ENCODE peak calls at places on chromosomes 12 and 14, in five cellular contexts. N, R, D, P and H are unnamed samples.

GRCh38 chr12:64102339-64102738 is 119.8 kb downstream of the KICS2 start:
- DNase-seq in P (no peak), R (no peak), D (no peak), N (no peak), H (no peak)

GRCh38 chr14:48925184-48925583 is 661.0 kb downstream of the RPS29 start:
- DNase-seq in D (no peak), N (no peak), P (no peak), R (no peak), H (no peak)

GRCh38 chr12:27866382-27867101 is 86.5 kb upstream of the MANSC4 start:
- DNase-seq in N (no peak), P (no peak), R (no peak), D (no peak), H (no peak)

GRCh38 chr12:24198936-24199644 is 249.6 kb upstream of the SOX5 start:
- DNase-seq in P (no peak), N (no peak), D (no peak), R (no peak), H (no peak)

GRCh38 chr14:68139466-68140110 is 320.0 kb downstream of the RAD51B start:
- DNase-seq in P (no peak), N (no peak), D (no peak), R (no peak), H (no peak)

GRCh38 chr14:25381498-25381897 is 331.6 kb upstream of the STXBP6 start:
- DNase-seq in N (no peak), R (no peak), D (peak; percentile 52), P (no peak), H (no peak)

GRCh38 chr14:52021971-52022600 is 32.7 kb downstream of the RTRAF start:
- DNase-seq in D (no peak), N (no peak), P (no peak), R (no peak), H (peak; percentile 86)

GRCh38 chr12:114302117-114302516 is 103.8 kb downstream of the TBX5 start:
- DNase-seq in P (no peak), R (no peak), D (peak; percentile 40), N (no peak), H (no peak)

GRCh38 chr12:56029666-56030293 is 8.9 kb downstream of the IKZF4 start:
- DNase-seq in D (peak; percentile 84), N (peak; percentile 41), R (peak; percentile 47), P (no peak), H (no peak)

GRCh38 chr14:99677231-99677891 is 6.7 kb upstream of the CYP46A1 start:
- DNase-seq in P (peak; percentile 40), R (no peak), D (no peak), N (no peak), H (no peak)

GRCh38 chr14:20622816-20623291 is 18.6 kb downstream of the OR6S1 start:
- DNase-seq in D (no peak), N (no peak), P (no peak), R (no peak), H (no peak)

GRCh38 chr14:22448905-22449611 is 140.0 kb downstream of the DAD1 start:
- DNase-seq in R (no peak), D (no peak), P (no peak), N (no peak), H (no peak)

GRCh38 chr12:80041691-80042090 is 57.6 kb upstream of the OTOGL start:
- DNase-seq in D (no peak), R (no peak), P (no peak), N (no peak), H (no peak)

GRCh38 chr12:51661836-51662235 is 70.8 kb downstream of the SCN8A start:
- DNase-seq in D (peak; percentile 36), P (no peak), R (no peak), N (no peak), H (no peak)

DNA sequence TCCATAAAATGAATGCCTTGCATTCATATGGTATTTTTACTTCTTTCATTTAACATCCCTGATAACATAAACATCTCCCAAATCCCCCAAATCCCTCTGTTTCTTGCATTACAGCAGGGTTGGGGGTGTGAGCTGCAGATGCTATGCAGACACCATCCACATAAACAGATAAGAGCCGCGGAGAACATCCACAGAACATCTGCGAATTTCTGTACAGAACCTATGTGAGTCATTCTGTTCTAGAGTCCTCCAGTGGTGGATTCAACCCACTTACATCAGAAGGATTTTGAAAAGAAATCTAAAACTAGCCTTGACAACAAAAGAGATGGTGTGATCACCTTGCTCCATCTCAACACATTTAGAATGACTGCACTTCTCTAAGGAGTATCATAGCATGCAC is 20.3 kb downstream of the FBLN5 start:
- DNase-seq in P (no peak), D (no peak), N (no peak), R (no peak), H (no peak)
- H3K4me1 ChIP-seq in P (peaks cover 61% of the 10 kb centered on the region), D (peaks cover 5% of the 10 kb centered on the region), N (no peaks in the 10 kb centered on the region), R (no peaks in the 10 kb centered on the region), H (no peaks in the 10 kb centered on the region)

GRCh38 chr12:93597608-93598007 is 25.1 kb downstream of the SOCS2 start:
- DNase-seq in P (no peak), N (no peak), D (no peak), R (no peak), H (no peak)

GRCh38 chr12:93595336-93595735 is 22.9 kb downstream of the SOCS2 start:
- DNase-seq in P (no peak), D (no peak), R (no peak), N (no peak), H (no peak)

GRCh38 chr12:93593833-93594232 is 21.4 kb downstream of the SOCS2 start:
- DNase-seq in D (no peak), N (no peak), R (peak; percentile 36), P (no peak), H (no peak)

GRCh38 chr12:93592641-93593396 is 20.3 kb downstream of the SOCS2 start:
- DNase-seq in N (no peak), D (no peak), R (no peak), P (no peak), H (no peak)

GRCh38 chr12:93594766-93595165 is 22.3 kb downstream of the SOCS2 start:
- DNase-seq in N (no peak), D (no peak), R (no peak), P (no peak), H (no peak)
- H3K27ac ChIP-seq in N (peak overlapping the region; percentile 98), D (no peak overlapping the region), R (no peak overlapping the region), P (peak overlapping the region; percentile 93), H (no peak overlapping the region)

GRCh38 chr14:104796682-104797081 is 1.1 kb upstream of the AKT1 start:
- DNase-seq in D (no peak), R (no peak), P (no peak), N (no peak), H (no peak)
- H3K4me1 ChIP-seq in D (peaks cover 34% of the 10 kb centered on the region), R (peaks cover 12% of the 10 kb centered on the region), P (peaks cover 70% of the 10 kb centered on the region), N (peaks cover 23% of the 10 kb centered on the region), H (peaks cover 42% of the 10 kb centered on the region)

GRCh38 chr14:96121660-96122395 is 82.7 kb downstream of the C14orf132 start:
- DNase-seq in N (no peak), D (no peak), R (no peak), P (no peak), H (no peak)
- H3K27ac ChIP-seq in N (no peak overlapping the region), D (no peak overlapping the region), R (no peak overlapping the region), P (no peak overlapping the region), H (no peak overlapping the region)

DNA sequence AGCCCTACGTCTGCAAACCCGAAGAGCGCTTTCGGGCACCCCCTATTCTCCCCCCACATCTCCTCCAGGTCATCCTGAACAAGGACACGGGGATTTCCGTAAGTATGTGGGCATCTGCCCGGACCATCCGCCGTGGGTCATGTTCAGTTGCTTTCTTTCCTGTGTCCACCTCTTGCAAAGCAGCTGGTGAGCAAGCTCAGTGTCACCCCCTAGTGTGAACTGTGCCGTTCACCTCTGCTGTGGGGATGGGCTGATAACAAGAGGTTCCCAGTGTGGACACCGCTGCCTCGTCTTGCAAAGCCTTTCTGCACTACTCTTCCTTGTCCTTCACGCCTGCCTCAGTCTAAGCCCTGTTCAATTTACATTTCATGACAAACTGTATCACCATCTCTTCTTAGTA is 8.6 kb downstream of the PRKAB1 start:
- DNase-seq in R (no peak), D (no peak), P (no peak), N (no peak), H (no peak)
- H3K4me1 ChIP-seq in R (no peaks in the 10 kb centered on the region), D (no peaks in the 10 kb centered on the region), P (peaks cover 15% of the 10 kb centered on the region), N (no peaks in the 10 kb centered on the region), H (peaks cover 8% of the 10 kb centered on the region)

DNA sequence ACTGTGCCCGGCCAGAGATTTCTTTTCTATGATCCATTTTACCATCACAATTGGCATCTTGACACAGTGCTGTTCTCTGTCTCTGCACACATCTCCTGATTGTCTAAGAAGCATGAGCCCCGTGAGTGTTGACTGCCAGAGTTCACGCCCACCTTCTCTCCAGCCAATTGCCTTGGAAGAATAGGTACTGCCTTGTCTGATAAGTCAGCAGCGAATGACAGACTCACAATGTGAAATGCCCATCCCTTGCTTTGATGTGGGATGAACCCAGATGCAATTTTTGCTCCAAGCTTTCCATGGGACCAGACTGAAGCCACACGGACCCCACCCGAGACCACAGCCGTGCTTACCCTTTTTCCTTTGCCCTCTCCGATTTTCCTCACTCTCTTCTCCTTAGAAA is 19.4 kb downstream of the EIF5 start:
- DNase-seq in P (no peak), R (no peak), D (no peak), N (no peak), H (no peak)
- H3K27ac ChIP-seq in P (no peak overlapping the region), R (no peak overlapping the region), D (no peak overlapping the region), N (no peak overlapping the region), H (no peak overlapping the region)

GRCh38 chr14:101968186-101968585 is 3.8 kb downstream of the DYNC1H1 start:
- DNase-seq in R (no peak), N (no peak), P (no peak), D (no peak), H (no peak)
- H3K4me1 ChIP-seq in R (no peaks in the 10 kb centered on the region), N (no peaks in the 10 kb centered on the region), P (peaks cover 65% of the 10 kb centered on the region), D (peaks cover 12% of the 10 kb centered on the region), H (peaks cover 40% of the 10 kb centered on the region)

DNA sequence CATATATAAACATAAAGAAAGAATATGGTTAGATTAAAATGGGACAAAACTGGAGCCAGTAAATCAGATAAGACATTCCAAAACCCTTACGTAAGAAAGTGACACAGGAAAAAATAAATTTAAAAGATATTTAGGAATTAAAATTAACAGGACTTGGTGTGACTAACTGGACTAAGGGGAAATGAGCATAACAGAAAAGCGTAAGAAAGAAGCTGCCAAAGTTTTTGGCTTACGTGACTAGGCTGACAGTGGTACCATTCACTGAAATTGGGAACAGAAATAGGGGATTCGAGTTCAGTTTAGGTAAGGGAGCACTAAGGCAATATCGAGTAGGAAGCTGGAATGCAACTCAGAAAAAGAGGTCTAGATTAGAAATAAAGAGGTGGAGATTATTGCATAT is 7.8 kb downstream of the CDK17 start:
- DNase-seq in P (no peak), R (no peak), N (no peak), D (no peak), H (no peak)
- H3K27ac ChIP-seq in P (peak overlapping the region; percentile 49), R (no peak overlapping the region), N (peak overlapping the region; percentile 50), D (no peak overlapping the region), H (no peak overlapping the region)